ENCODE peak calls at places on chromosomes 7 and 10, in seven cellular contexts. W is SK-N-SH, D is HCT116, K is IMR-90, Q is right lobe of liver, R is ovary, V is uterus. M is an unnamed sample. For H3K4me1 and H3K9me3, the result is how much of the 10 kb centered on the place peaks cover.

GRCh38 chr7:88243345-88243909 is 23.6 kb upstream of the SRI start:
- DNase-seq in K (peak), R (no peak), Q (no peak), V (no peak), W (peak), D (peak), M (no peak)

GRCh38 chr7:97733276-97734206 is 1.7 kb downstream of the TAC1 start:
- DNase-seq in V (peak), W (peak), D (no peak), K (no peak), Q (peak), R (no peak), M (peak)

GRCh38 chr7:17915796-17916195 is 24.5 kb downstream of the SNX13 start:
- DNase-seq in D (no peak), W (no peak), V (no peak), K (no peak), R (no peak), Q (no peak), M (no peak)

GRCh38 chr10:8086315-8086714 is 31.8 kb downstream of the GATA3 start:
- DNase-seq in W (no peak), V (no peak), K (no peak), R (no peak), Q (no peak), D (no peak), M (no peak)

GRCh38 chr10:121886997-121887622 is 40.7 kb downstream of the ATE1 start:
- DNase-seq in K (peak), D (peak), V (peak), R (peak), W (peak), Q (no peak), M (no peak)

GRCh38 chr10:10564081-10564480 is 453.6 kb upstream of the CELF2 start:
- DNase-seq in W (no peak), K (no peak), D (no peak), R (no peak), Q (no peak), V (no peak), M (no peak)

GRCh38 chr10:34704526-34705184 is 110.4 kb downstream of the PARD3 start:
- DNase-seq in V (no peak), Q (no peak), W (no peak), D (no peak), K (no peak), R (no peak), M (no peak)

GRCh38 chr10:119211625-119212441 is 4.5 kb downstream of the GRK5 start:
- DNase-seq in R (no peak), W (no peak), K (no peak), D (no peak), Q (no peak), V (no peak), M (no peak)

GRCh38 chr10:119235381-119235780 is 28.0 kb downstream of the GRK5 start:
- DNase-seq in W (no peak), Q (no peak), V (no peak), K (peak), R (peak), D (no peak), M (no peak)

GRCh38 chr10:110363572-110364411 is 59.1 kb upstream of the SMNDC1 start:
- DNase-seq in D (no peak), V (no peak), R (no peak), W (no peak), K (no peak), Q (peak), M (peak)

GRCh38 chr7:22156205-22156604 is 200.7 kb downstream of the RAPGEF5 start:
- DNase-seq in W (no peak), V (no peak), D (peak), R (no peak), K (peak), Q (no peak), M (no peak)

GRCh38 chr7:69367785-69368184 is 230.5 kb upstream of the AUTS2 start:
- DNase-seq in R (no peak), V (no peak), Q (no peak), K (no peak), D (no peak), W (no peak), M (no peak)

GRCh38 chr10:51564896-51565505 is 134.4 kb downstream of the CSTF2T start:
- DNase-seq in V (no peak), W (no peak), R (no peak), D (no peak), K (no peak), Q (no peak), M (no peak)

GRCh38 chr7:128020161-128020560 is 11.1 kb downstream of the LRRC4 start:
- DNase-seq in D (peak), W (peak), K (no peak), V (no peak), Q (no peak), R (no peak), M (no peak)

GRCh38 chr10:72006026-72006425 is 41.8 kb downstream of the CHST3 start:
- DNase-seq in K (no peak), D (no peak), R (no peak), V (no peak), W (no peak), Q (no peak), M (no peak)

GRCh38 chr7:45044333-45044732 is 44.3 kb downstream of the CCM2 start:
- DNase-seq in R (no peak), D (no peak), Q (no peak), W (no peak), K (no peak), V (no peak), M (no peak)

GRCh38 chr7:88042157-88042556 is 108.1 kb downstream of the ADAM22 start:
- DNase-seq in V (no peak), R (no peak), K (no peak), D (no peak), W (no peak), Q (no peak), M (no peak)

GRCh38 chr7:131231381-131232220 is 96.1 kb upstream of the MKLN1 start:
- DNase-seq in W (no peak), Q (peak), R (no peak), V (peak), K (peak), D (no peak), M (peak)

GRCh38 chr7:154791611-154792010 is 211.3 kb downstream of the PAXIP1 start:
- DNase-seq in D (no peak), K (no peak), R (no peak), Q (no peak), W (no peak), V (no peak), M (no peak)

GRCh38 chr10:58341422-58341821 is 6.6 kb downstream of the UBE2D1 start:
- DNase-seq in Q (no peak), V (no peak), W (no peak), R (no peak), K (no peak), D (no peak), M (no peak)

GRCh38 chr10:102421645-102422585 is 1.3 kb downstream of the FBXL15 start:
- DNase-seq in D (no peak), V (no peak), K (no peak), W (peak), Q (peak), R (peak), M (peak)

GRCh38 chr10:104612577-104613205 is 28.4 kb upstream of the SORCS3 start:
- DNase-seq in Q (no peak), K (no peak), W (no peak), R (no peak), D (no peak), V (no peak), M (no peak)

GRCh38 chr10:96833220-96834001 is 1.3 kb downstream of the LCOR start:
- DNase-seq in R (no peak), K (peak), V (peak), D (no peak), W (peak), Q (peak), M (no peak)

GRCh38 chr10:51964630-51965029 is 265.2 kb upstream of the CSTF2T start:
- DNase-seq in Q (no peak), R (no peak), W (no peak), D (no peak), V (no peak), K (peak), M (no peak)

GRCh38 chr7:74216361-74216761 is 6.6 kb downstream of the LAT2 start:
- DNase-seq in V (no peak), Q (no peak), D (no peak), W (no peak), K (no peak), R (no peak), M (no peak)
- H3K4me1 ChIP-seq in V (under half), Q (under half), D (under half), W (under half), K (under half), R (under half), M (under half)

GRCh38 chr7:155951554-155952158 is 139.4 kb upstream of the SHH start:
- DNase-seq in Q (peak), V (no peak), D (peak), K (peak), R (no peak), W (no peak), M (no peak)
- H3K9me3 ChIP-seq in Q (under half), V (under half), D (under half), K (under half), R (under half), W (under half), M (under half)

GRCh38 chr10:29610876-29611647 is 23.7 kb downstream of the SVIL start:
- DNase-seq in W (no peak), K (no peak), Q (no peak), R (no peak), V (no peak), D (no peak), M (no peak)
- H3K4me3 ChIP-seq in W (no peak), K (no peak), Q (no peak), R (no peak), V (no peak), D (no peak), M (no peak)

GRCh38 chr10:133390597-133391248 is 3.2 kb upstream of the MTG1 start:
- DNase-seq in V (no peak), K (no peak), Q (no peak), R (peak), D (no peak), W (no peak), M (peak)

GRCh38 chr10:133391249-133391635 is 2.7 kb upstream of the MTG1 start:
- DNase-seq in R (no peak), W (no peak), V (no peak), K (no peak), D (no peak), Q (no peak), M (no peak)

GRCh38 chr10:133391761-133392518 is 2.0 kb upstream of the MTG1 start:
- DNase-seq in R (peak), Q (no peak), D (no peak), V (no peak), K (no peak), W (no peak), M (peak)

GRCh38 chr10:133388265-133388972 is 5.5 kb upstream of the MTG1 start:
- DNase-seq in K (no peak), V (no peak), W (no peak), R (peak), D (no peak), Q (no peak), M (no peak)

DNA sequence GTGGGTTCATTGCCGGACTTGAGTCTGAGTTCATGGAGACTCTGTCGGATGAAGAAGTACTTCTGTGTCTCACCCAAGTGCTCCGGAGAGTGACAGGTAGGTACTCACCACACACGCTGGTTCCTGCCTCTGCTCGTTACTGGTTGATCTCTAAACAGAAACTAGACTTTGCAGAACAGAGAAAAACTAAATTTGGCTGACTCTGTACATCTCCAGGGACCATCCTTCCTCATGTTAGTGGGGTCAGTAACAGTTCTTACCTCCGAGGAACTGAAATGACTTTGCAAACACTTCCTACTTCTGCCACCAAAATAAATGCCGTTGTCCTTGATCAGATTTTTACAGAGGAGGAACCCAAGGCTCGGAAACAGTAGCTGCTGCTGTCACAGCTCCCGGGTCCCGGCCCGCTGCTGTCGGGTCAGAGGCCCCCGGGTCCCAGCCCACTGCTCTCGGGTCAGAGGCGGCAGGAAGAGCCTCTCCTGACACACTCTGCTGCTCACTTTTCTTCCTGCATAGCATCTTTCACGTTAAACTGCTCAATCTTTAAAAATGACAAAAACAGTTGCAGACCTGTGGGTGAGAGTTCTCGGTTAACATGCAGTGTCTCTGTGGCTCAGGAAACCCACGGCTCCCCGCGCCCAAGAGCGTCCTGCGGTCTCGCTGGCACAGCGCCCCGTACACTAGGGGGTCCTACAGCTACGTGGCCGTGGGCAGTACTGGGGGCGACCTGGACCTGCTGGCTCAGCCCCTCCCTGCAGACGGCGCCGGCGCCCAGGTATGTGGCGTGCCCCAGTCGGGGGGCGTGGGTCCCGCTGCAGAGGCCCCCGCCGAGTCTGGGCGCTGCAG is 4.8 kb upstream of the MTG1 start:
- DNase-seq in Q (no peak), D (no peak), V (no peak), K (no peak), W (no peak), R (peak), M (peak)
- H3K4me1 ChIP-seq in Q (under half), D (under half), V (under half), K (under half), W (under half), R (under half), M (under half)

GRCh38 chr7:64183827-64184372 is 23.1 kb upstream of the ZNF735 start:
- DNase-seq in R (no peak), D (no peak), K (no peak), Q (no peak), V (no peak), W (peak), M (no peak)
- H3K9me3 ChIP-seq in R (under half), D (under half), K (under half), Q (under half), V (under half), W (under half), M (half or more)

M was measured in mucosa of descending colon.